ENCODE peak calls at places on chromosomes 6 and 20, in four cellular contexts. One of them, this sample, is unnamed.

GRCh38 chr20:41443667-41444066 is 77.0 kb upstream of the EMILIN3 start:
- DNase-seq in bronchial epithelial cell: no peak
- DNase-seq in PC-3: no peak
- DNase-seq in fibroblast of the aortic adventitia: no peak
- DNase-seq in this sample: no peak

GRCh38 chr6:10256113-10256690 is 158.7 kb downstream of the TFAP2A start:
- DNase-seq in bronchial epithelial cell: no peak
- DNase-seq in PC-3: peak
- DNase-seq in fibroblast of the aortic adventitia: peak
- DNase-seq in this sample: peak

GRCh38 chr20:5222919-5223634 is 93.7 kb downstream of the PROKR2 start:
- DNase-seq in bronchial epithelial cell: peak
- DNase-seq in PC-3: peak
- DNase-seq in fibroblast of the aortic adventitia: peak
- DNase-seq in this sample: peak

GRCh38 chr6:33590531-33591198 is 10.6 kb upstream of the BAK1 start:
- DNase-seq in bronchial epithelial cell: no peak
- DNase-seq in PC-3: peak
- DNase-seq in fibroblast of the aortic adventitia: no peak
- DNase-seq in this sample: no peak

GRCh38 chr6:109632405-109632804 is 58.6 kb downstream of the AK9 start:
- DNase-seq in bronchial epithelial cell: no peak
- DNase-seq in PC-3: no peak
- DNase-seq in fibroblast of the aortic adventitia: no peak
- DNase-seq in this sample: peak

GRCh38 chr6:111809264-111809663 is 64.0 kb downstream of the FYN start:
- DNase-seq in bronchial epithelial cell: no peak
- DNase-seq in PC-3: no peak
- DNase-seq in fibroblast of the aortic adventitia: no peak
- DNase-seq in this sample: no peak

GRCh38 chr20:25129428-25129827 is 47.5 kb upstream of the VSX1 start:
- DNase-seq in bronchial epithelial cell: no peak
- DNase-seq in PC-3: no peak
- DNase-seq in fibroblast of the aortic adventitia: no peak
- DNase-seq in this sample: no peak

GRCh38 chr6:26141378-26141901 is 54.2 kb downstream of the HFE start:
- DNase-seq in bronchial epithelial cell: no peak
- DNase-seq in PC-3: no peak
- DNase-seq in fibroblast of the aortic adventitia: no peak
- DNase-seq in this sample: no peak

GRCh38 chr20:49278817-49279676 is 1.2 kb upstream of the ZNFX1 start:
- DNase-seq in bronchial epithelial cell: no peak
- DNase-seq in PC-3: no peak
- DNase-seq in fibroblast of the aortic adventitia: no peak
- DNase-seq in this sample: peak

DNA sequence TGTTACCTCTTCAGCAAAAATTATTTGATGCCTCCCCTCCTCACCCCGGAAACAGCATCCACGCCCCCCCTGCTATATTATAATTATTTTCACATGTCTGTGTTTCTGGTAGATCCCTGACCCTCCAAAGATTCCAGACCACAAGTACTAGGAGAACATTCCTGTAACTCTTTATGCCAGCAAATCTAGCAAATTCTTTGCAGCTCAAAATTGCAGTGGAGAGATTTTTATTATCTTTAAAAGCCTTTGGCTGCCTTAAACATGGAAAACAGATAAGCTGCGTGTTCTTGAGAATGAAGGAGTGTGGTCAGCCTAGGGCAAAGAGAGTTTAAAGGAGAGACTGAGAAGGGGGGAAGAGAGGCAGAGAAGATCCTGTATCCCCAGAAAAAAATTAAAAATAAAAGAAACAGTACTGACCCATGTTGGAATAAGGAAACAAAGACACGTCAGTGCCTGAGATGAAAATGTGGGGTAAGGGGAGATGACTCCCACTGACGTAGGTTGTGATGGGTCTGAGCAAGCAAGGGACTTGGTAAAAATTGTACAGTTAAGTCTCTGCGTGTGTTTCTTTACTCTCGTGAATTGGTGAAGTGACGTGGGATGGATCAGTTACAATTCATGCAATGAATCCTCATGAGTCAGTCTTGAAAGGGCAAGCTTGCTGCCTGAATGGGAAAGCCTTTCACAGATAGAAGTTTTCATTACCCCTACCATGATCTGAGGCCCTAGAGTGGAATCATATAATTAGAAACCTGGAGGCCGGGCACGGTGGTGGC is 8.3 kb downstream of the ID4 start:
- DNase-seq in bronchial epithelial cell: no peak
- DNase-seq in PC-3: peak
- DNase-seq in fibroblast of the aortic adventitia: peak
- DNase-seq in this sample: no peak
- H3K4me3 ChIP-seq in bronchial epithelial cell: no peak
- H3K4me3 ChIP-seq in PC-3: no peak
- H3K4me3 ChIP-seq in fibroblast of the aortic adventitia: no peak
- H3K4me3 ChIP-seq in this sample: no peak

DNA sequence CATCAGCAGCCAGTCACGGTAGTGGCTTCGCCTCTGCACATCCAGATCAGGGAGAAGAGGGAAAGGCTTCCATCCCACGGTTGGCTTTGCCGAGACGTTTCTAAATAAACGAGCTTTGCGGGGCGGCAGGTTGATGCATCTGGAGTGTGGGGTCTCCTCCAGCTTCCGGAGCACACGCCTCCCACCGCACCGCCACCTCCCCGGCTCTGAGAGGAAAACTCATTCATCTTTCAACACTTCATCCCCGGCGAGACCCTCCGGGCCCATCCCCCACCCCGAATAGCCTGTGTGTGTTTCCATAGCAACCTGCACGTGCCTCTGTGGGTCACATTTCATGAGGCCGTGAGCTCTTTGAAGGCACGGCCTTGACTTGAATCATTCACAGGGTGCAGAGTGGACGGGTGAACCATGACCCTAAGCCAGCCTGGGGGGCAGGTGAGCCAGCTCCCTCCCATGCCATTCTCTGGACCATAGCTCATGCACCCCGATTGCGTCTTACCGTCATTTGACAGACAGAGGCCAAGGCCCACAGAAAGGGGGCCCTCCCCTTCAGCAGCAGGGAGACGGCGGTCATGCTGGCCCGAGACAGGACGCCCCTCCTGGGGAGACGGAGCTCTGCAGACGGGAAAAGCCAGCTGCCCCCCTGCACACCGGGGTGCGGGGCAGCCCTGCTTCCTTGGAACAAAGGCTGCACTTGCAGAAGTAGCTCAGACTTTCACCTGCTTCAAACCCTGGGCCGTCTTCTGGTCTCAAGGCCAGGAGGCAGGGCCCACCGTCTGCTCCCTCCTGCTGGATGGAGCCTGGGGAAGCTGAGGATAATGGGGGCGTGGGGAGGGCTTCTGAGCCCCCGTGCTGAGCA is 16.3 kb upstream of the CHRNA4 start:
- DNase-seq in bronchial epithelial cell: no peak
- DNase-seq in PC-3: no peak
- DNase-seq in fibroblast of the aortic adventitia: no peak
- DNase-seq in this sample: no peak
- TF ChIP-seq CTCF in bronchial epithelial cell: no peak
- TF ChIP-seq CTCF in PC-3: no peak
- TF ChIP-seq CTCF in fibroblast of the aortic adventitia: no peak
- TF ChIP-seq CTCF in this sample: no peak

DNA sequence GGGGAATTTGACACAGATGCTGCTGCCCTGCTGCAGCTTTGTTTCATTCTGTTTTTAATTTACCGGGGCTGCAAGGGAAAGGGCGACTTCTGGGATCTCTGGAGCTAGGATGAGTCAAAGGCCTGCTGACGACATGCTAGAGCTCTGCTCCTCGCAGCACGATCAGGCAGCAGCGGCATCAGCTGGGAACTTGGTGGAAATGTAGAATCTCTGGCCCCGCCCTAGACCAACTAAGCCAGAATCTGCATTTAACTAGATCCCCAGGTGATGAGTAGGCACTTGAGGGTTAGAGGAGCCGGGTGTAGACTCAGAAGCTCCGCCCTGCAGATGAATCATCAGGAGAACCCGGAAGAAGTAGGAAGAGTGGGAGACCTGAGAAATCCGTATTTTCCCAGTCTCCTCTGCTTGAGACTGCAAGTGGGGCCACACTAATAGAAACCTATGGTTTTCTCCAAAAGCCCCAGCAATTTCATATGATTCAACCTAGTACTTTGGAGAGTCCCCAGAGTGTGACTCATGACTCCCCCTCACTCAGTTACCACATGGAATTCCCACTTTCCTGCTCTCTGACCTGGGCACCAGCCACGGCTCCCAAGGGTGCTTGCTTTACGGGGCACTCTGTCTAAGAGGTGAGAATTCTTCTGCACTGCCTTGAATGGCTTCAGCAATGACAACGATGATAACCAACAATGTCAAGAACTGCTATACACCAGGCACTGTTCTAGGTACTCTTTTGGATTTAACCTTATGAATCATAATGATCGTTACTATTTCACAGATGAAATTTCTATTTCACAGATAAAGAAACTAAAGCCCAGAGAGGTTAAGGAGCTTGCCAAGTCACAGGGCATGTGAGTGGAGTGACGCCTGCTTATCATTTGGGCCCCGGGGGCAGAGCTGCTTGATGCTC is 18.1 kb downstream of the TUBB2B start:
- DNase-seq in bronchial epithelial cell: peak
- DNase-seq in PC-3: peak
- DNase-seq in fibroblast of the aortic adventitia: peak
- DNase-seq in this sample: peak
- H3K4me3 ChIP-seq in bronchial epithelial cell: no peak
- H3K4me3 ChIP-seq in PC-3: peak
- H3K4me3 ChIP-seq in fibroblast of the aortic adventitia: no peak
- H3K4me3 ChIP-seq in this sample: peak

GRCh38 chr20:63953764-63954429 is 2.3 kb downstream of the UCKL1 start:
- DNase-seq in bronchial epithelial cell: no peak
- DNase-seq in PC-3: no peak
- DNase-seq in fibroblast of the aortic adventitia: no peak
- DNase-seq in this sample: no peak

GRCh38 chr20:63956664-63957003 is 418 bp upstream of the UCKL1 start:
- DNase-seq in bronchial epithelial cell: no peak
- DNase-seq in PC-3: peak
- DNase-seq in fibroblast of the aortic adventitia: no peak
- DNase-seq in this sample: no peak

GRCh38 chr20:63955846-63956663 is at the start of gene UCKL1:
- DNase-seq in bronchial epithelial cell: peak
- DNase-seq in PC-3: peak
- DNase-seq in fibroblast of the aortic adventitia: peak
- DNase-seq in this sample: peak

GRCh38 chr20:63957004-63957689 is 931 bp upstream of the UCKL1 start:
- DNase-seq in bronchial epithelial cell: peak
- DNase-seq in PC-3: peak
- DNase-seq in fibroblast of the aortic adventitia: peak
- DNase-seq in this sample: peak

DNA sequence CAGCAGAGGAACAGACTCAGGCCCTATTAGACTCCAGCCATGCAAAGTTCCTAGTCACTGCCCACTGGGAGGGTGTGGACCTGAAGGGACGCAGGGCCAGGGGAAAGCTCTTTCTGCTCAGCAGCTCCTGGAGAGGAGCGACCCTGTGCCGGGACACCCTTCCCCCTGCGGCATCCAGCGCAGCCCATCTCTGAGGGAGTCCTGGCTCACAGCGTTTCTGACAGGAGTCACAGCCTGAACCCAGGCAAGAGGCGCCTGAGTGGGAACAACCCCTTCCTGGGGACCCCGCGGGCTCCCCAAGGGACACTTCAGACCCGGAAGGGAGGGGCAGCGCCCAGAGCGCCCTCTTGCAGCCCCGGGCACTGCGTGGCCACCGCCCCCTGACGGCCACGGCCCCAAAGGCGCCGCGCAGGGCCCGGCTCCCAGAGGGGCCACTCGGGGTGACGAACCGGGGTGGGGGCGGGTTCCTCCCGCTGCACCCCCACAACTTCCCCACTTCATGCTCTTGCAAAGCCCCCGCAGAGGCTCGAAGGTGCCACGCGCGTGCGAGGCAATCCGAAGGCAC is 853 bp downstream of the UCKL1 start:
- DNase-seq in bronchial epithelial cell: no peak
- DNase-seq in PC-3: peak
- DNase-seq in fibroblast of the aortic adventitia: peak
- DNase-seq in this sample: peak
- TF ChIP-seq CTCF in bronchial epithelial cell: peak
- TF ChIP-seq CTCF in PC-3: peak
- TF ChIP-seq CTCF in fibroblast of the aortic adventitia: no peak
- TF ChIP-seq CTCF in this sample: peak

GRCh38 chr6:44569131-44569530 is 181.6 kb downstream of the CDC5L start:
- DNase-seq in bronchial epithelial cell: no peak
- DNase-seq in PC-3: no peak
- DNase-seq in fibroblast of the aortic adventitia: no peak
- DNase-seq in this sample: no peak

GRCh38 chr6:44571510-44571909 is 184.0 kb downstream of the CDC5L start:
- DNase-seq in bronchial epithelial cell: no peak
- DNase-seq in PC-3: no peak
- DNase-seq in fibroblast of the aortic adventitia: no peak
- DNase-seq in this sample: no peak

GRCh38 chr6:44572346-44572745 is 184.8 kb downstream of the CDC5L start:
- DNase-seq in bronchial epithelial cell: no peak
- DNase-seq in PC-3: no peak
- DNase-seq in fibroblast of the aortic adventitia: peak
- DNase-seq in this sample: no peak

GRCh38 chr6:44567406-44567805 is 179.9 kb downstream of the CDC5L start:
- DNase-seq in bronchial epithelial cell: no peak
- DNase-seq in PC-3: no peak
- DNase-seq in fibroblast of the aortic adventitia: peak
- DNase-seq in this sample: no peak

DNA sequence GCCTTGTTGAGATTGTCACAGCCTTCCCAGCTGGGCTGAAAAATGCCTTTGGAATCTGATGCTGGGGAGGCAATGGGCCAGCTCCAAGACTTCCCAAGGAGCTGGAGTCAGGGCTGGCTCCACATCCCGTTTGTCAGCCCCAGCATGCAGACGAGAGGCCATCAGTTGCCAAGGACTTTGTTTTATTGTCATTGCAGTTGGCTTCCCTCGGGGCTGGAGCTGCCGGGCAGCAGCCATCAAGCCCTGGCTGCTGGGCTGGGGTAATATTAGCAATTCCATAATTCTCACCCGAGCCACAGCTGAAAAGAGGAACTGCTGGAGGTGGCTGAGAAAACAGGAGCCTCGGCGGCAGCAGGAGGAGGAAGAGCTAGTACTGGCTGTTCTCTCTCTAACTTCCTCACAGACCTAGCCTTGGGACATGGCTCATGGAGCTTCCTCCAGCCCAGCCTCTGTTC is 182.5 kb downstream of the CDC5L start:
- DNase-seq in bronchial epithelial cell: no peak
- DNase-seq in PC-3: no peak
- DNase-seq in fibroblast of the aortic adventitia: peak
- DNase-seq in this sample: no peak
- H3K4me3 ChIP-seq in bronchial epithelial cell: no peak
- H3K4me3 ChIP-seq in PC-3: no peak
- H3K4me3 ChIP-seq in fibroblast of the aortic adventitia: no peak
- H3K4me3 ChIP-seq in this sample: no peak

GRCh38 chr20:35257175-35257909 is 20.6 kb downstream of the MMP24OS start:
- DNase-seq in bronchial epithelial cell: no peak
- DNase-seq in PC-3: peak
- DNase-seq in fibroblast of the aortic adventitia: peak
- DNase-seq in this sample: no peak
- TF ChIP-seq CTCF in bronchial epithelial cell: no peak
- TF ChIP-seq CTCF in PC-3: no peak
- TF ChIP-seq CTCF in fibroblast of the aortic adventitia: no peak
- TF ChIP-seq CTCF in this sample: no peak

This sample was measured in GM12865.